ENCODE peak calls at places on chromosomes 2 and 18, in four cellular contexts. U is H9, M is H1, T is IMR-90. Q is an unnamed sample.

GRCh38 chr2:150767924-150768801 is 280.7 kb upstream of the RND3 start:
- DNase-seq in U (no peak), M (no peak), T (no peak), Q (no peak)

GRCh38 chr2:27370026-27370815 is at the start of the genes EIF2B4 and SNX17:
- DNase-seq in U (peak), M (peak), T (peak), Q (peak)

GRCh38 chr2:176110975-176111663 is 4.0 kb downstream of the HOXD11 start:
- DNase-seq in U (peak), M (no peak), T (peak), Q (peak)

GRCh38 chr2:69801745-69802144 is 27.7 kb upstream of the GMCL1 start:
- DNase-seq in U (no peak), M (no peak), T (no peak), Q (no peak)

GRCh38 chr2:62660087-62660486 is 45.4 kb upstream of the EHBP1 start:
- DNase-seq in U (no peak), M (no peak), T (no peak), Q (no peak)

GRCh38 chr18:40866013-40866644 is 1088.9 kb upstream of the PIK3C3 start:
- DNase-seq in U (peak), M (no peak), T (no peak), Q (peak)

GRCh38 chr2:217912030-217913024 is 90.5 kb downstream of the TNS1 start:
- DNase-seq in U (no peak), M (no peak), T (no peak), Q (peak)

GRCh38 chr2:132038179-132038882 is 123.4 kb downstream of the ANKRD30BL start:
- DNase-seq in U (peak), M (no peak), T (no peak), Q (peak)

GRCh38 chr2:151029406-151030157 is 232.1 kb downstream of the RBM43 start:
- DNase-seq in U (no peak), M (no peak), T (peak), Q (no peak)

DNA sequence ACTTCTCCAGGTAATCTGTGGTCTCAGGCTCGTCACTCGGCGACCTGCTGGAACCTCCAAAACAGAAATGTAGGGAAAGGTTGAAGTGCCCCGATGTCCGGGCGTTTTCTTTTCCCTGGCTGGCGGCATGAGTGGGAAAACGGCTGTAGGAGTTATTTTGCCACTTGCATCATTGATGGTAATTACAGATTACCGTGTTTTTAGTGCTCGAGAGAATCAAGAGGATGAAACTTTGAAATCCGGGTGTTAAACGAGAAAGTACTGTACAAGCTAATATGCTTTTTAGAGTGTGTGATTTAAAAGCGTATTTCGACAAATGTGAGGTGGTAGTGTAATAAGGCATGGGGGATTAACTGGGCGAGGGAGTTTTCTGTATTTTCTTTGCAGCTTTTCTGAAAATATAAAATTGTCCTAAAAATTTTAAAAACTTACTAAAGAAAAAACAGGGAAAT is 819 bp downstream of the GRHL1 start:
- DNase-seq in U (no peak), M (no peak), T (no peak), Q (peak)
- H3K56ac ChIP-seq in U (no peak), M (no peak), T (no peak), Q (peak)

GRCh38 chr2:145909175-145909574 is 1389.3 kb upstream of the ZEB2 start:
- DNase-seq in U (no peak), M (no peak), T (no peak), Q (no peak)
- H4K5ac ChIP-seq in U (no peak), M (no peak), T (no peak), Q (no peak)

GRCh38 chr2:186605041-186605440 is 15.2 kb downstream of the ITGAV start:
- DNase-seq in U (no peak), M (no peak), T (no peak), Q (peak)

GRCh38 chr2:186595219-186595618 is 5.4 kb downstream of the ITGAV start:
- DNase-seq in U (no peak), M (no peak), T (peak), Q (peak)

GRCh38 chr2:186603208-186603765 is 13.4 kb downstream of the ITGAV start:
- DNase-seq in U (no peak), M (no peak), T (peak), Q (no peak)

GRCh38 chr2:186594001-186594722 is 4.3 kb downstream of the ITGAV start:
- DNase-seq in U (no peak), M (no peak), T (no peak), Q (no peak)

DNA sequence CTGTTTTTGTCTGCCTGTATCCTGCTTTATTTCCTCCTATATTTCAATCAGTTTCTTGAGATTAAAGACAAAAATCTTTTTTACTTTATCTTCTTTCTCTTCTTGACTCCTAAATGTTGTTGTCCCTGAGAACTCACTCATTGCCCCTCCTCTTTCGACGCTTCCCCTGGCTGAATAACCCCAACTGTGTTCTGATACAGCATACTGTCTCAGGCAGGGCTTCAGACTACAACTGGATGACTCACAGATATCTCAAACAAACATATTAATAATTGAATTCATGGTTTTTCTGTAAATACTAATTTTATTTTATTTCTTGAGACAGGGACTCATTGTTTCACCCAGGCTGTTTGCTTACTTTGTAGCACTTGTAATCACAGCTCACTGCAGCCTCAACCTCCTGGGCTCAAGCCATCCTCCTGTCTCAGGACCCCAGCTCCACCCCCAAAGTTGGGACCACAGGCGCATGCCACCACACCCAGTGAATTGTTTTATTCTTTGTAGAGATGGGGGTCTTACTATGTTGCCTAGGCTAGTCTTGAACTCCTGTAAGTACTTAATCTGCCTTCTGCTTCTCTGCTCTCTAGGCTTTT is 9.4 kb downstream of the ITGAV start:
- DNase-seq in U (no peak), M (no peak), T (peak), Q (no peak)
- H3K56ac ChIP-seq in U (no peak), M (no peak), T (no peak), Q (no peak)

GRCh38 chr2:95330939-95331338 is 33.8 kb downstream of the KCNIP3 start:
- DNase-seq in U (no peak), M (no peak), T (no peak), Q (no peak)

GRCh38 chr2:95328386-95329125 is 31.4 kb downstream of the KCNIP3 start:
- DNase-seq in U (no peak), M (no peak), T (peak), Q (peak)

GRCh38 chr2:95327861-95328260 is 30.7 kb downstream of the KCNIP3 start:
- DNase-seq in U (no peak), M (no peak), T (no peak), Q (no peak)

GRCh38 chr2:95329891-95330822 is 33.0 kb downstream of the KCNIP3 start:
- DNase-seq in U (no peak), M (no peak), T (no peak), Q (no peak)

DNA sequence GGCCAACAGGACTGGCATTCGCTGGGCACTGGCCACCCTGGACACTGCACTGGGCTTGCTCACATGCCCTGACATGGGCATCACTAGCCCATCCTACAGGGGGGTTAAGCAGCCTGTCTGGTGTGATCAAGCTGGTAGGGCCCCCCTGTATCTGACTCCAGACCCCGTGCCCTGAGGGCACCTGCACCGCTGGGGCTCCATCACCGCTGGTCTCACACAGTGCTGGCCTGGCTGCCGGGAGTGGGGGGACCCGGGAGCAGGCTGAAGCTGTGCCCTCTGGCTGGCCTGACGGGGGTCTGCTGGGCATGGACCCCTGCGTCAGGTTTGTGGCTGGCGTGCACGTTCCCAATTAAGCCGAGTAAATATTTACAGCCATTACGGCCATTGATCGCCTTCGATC is 32.3 kb downstream of the KCNIP3 start:
- DNase-seq in U (no peak), M (no peak), T (no peak), Q (no peak)
- H4K5ac ChIP-seq in U (no peak), M (no peak), T (no peak), Q (no peak)

DNA sequence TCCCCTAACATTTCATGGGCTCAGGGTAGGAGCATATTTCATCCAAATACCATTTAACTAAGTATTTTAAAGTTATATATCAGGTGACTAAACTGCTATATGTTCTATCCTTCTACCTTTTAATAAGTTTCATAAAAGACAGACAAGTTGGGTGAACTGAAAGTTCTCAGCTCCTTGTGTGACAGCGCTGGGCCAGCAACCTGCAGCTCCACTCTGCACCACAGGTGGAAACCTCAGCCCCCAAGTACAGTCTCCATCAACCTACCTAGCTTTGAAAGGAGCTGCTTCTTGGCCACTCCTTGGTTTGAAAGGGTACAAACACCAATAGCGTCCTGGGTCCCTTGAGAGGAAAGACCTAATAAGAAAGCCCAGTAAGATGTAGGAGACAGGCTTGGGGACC is 177.9 kb downstream of the PDE1A start:
- DNase-seq in U (no peak), M (no peak), T (no peak), Q (no peak)
- H3K56ac ChIP-seq in U (no peak), M (no peak), T (no peak), Q (no peak)